ENCODE peak calls at places on chromosome 11, in nine cellular contexts. C is fibroblast of lung, A is AG04450, L is NB4, P is esophagus squamous epithelium, I is A549, O is left ventricle myocardium inferior, X is kidney, U is fibroblast of mammary gland. T is an unnamed sample.

GRCh38 chr11:15750535-15751297 is 605.6 kb downstream of the SOX6 start:
- DNase-seq in X (no peak), I (no peak), C (no peak), O (no peak), U (no peak), A (no peak), L (no peak), P (no peak), T (no peak)

GRCh38 chr11:88292156-88292844 is 45.2 kb downstream of the CTSC start:
- DNase-seq in L (no peak), A (no peak), C (peak), X (no peak), P (no peak), I (peak), U (peak), O (no peak), T (peak)

GRCh38 chr11:442611-443081 is 835 bp upstream of the ANO9 start:
- DNase-seq in C (no peak), P (no peak), L (no peak), I (no peak), A (no peak), X (peak), O (no peak), U (no peak), T (no peak)

GRCh38 chr11:94023856-94024255 is 2.7 kb downstream of the HEPHL1 start:
- DNase-seq in P (no peak), A (no peak), U (no peak), O (no peak), X (no peak), L (no peak), C (no peak), I (no peak), T (no peak)

GRCh38 chr11:76228122-76229000 is 22.1 kb upstream of the WNT11 start:
- DNase-seq in A (no peak), L (no peak), P (no peak), O (no peak), X (peak), U (no peak), C (no peak), I (no peak), T (no peak)

GRCh38 chr11:93145381-93145780 is 52.4 kb downstream of the SLC36A4 start:
- DNase-seq in C (no peak), X (no peak), A (no peak), L (no peak), P (no peak), I (no peak), U (no peak), O (no peak), T (no peak)

GRCh38 chr11:14544611-14545010 is 24.4 kb upstream of the PSMA1 start:
- DNase-seq in P (no peak), L (peak), A (no peak), C (no peak), U (peak), X (no peak), O (no peak), I (no peak), T (peak)

GRCh38 chr11:115503083-115503885 is 931 bp downstream of the CADM1 start:
- DNase-seq in L (no peak), C (peak), U (no peak), P (no peak), I (peak), A (no peak), O (peak), X (peak), T (peak)

GRCh38 chr11:86365566-86365965 is 9.1 kb upstream of the CCDC81 start:
- DNase-seq in U (peak), P (no peak), X (no peak), C (no peak), L (no peak), A (peak), O (no peak), I (no peak), T (peak)

GRCh38 chr11:133894956-133895549 is 49.7 kb upstream of the SPATA19 start:
- DNase-seq in C (peak), O (no peak), X (no peak), A (no peak), I (no peak), U (no peak), P (no peak), L (no peak), T (no peak)

GRCh38 chr11:111361874-111362273 is 17.2 kb downstream of the POU2AF1 start:
- DNase-seq in L (no peak), X (peak), C (no peak), P (no peak), A (no peak), U (no peak), I (no peak), O (no peak), T (no peak)

DNA sequence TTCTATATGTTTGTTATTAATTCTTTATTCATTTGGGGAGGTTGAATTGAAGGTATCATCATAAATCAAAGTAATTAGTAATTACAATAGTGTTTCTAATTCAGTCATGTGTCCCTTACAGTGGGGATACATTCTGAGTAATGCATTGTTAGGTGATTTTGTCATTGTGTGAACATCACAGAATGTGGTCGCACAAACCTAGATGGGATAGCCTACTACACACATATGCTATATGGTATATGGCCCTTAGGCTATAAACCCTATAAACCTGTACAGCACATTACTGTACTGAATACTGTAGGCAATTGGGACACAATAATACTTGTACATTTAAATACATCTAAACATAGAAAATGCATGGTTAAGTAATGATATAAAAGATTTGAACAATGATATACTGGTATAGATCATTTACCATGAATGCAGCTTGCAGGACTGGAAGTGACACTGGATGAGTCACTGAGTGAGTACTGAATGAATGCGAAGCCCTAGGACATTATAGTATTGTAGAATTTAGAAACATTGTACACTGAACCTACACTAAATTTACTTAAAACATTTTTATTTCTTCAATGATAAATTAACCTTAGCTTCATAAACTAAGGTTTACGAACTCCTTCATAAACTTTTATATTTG is 936.2 kb upstream of the CHORDC1 start:
- DNase-seq in O (no peak), U (peak), P (no peak), A (no peak), L (no peak), I (no peak), C (peak), X (no peak), T (peak)
- TF ChIP-seq CTCF in O (no peak), U (no peak), P (no peak), A (no peak), L (no peak), I (no peak), C (no peak), X (no peak), T (no peak)

GRCh38 chr11:2489103-2489502 is 44.3 kb downstream of the KCNQ1 start:
- DNase-seq in X (no peak), C (no peak), U (no peak), O (no peak), A (no peak), P (no peak), L (no peak), I (no peak), T (no peak)
- H3K4me3 ChIP-seq in X (no peak), C (no peak), U (no peak), O (no peak), A (no peak), P (no peak), L (no peak), I (no peak), T (no peak)

DNA sequence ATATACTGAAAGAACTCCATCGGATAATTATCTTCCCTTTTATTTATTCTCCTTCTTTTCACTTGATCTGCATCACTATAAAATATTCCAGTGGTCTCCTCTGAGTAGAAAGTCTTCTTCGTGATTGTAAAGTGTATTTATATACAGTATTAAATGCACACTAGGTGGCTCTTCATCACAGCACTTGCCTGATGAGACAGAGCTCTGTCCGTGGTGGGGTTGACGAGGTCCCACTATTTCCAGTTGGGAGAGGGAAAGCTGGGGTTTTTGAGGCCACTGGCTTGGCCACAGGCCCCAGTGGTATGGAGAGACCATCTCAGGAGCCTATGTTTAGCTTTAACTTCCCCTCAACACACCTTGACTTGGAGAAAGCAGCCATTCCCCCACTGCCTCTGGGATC is 31.6 kb upstream of the ZBTB16 start:
- DNase-seq in P (no peak), U (peak), O (no peak), C (no peak), L (no peak), X (no peak), I (no peak), A (no peak), T (no peak)
- TF ChIP-seq CTCF in P (no peak), U (peak), O (peak), C (peak), L (no peak), X (peak), I (no peak), A (no peak), T (no peak)

GRCh38 chr11:60280412-60280811 is at the start of gene MS4A4A:
- DNase-seq in U (no peak), C (no peak), A (no peak), X (no peak), L (peak), O (no peak), I (no peak), P (no peak), T (no peak)

GRCh38 chr11:60282291-60282690 is 1.8 kb downstream of the MS4A4A start:
- DNase-seq in U (no peak), A (no peak), I (no peak), P (no peak), X (no peak), O (no peak), L (no peak), C (no peak), T (no peak)

GRCh38 chr11:60281482-60281881 is 1.0 kb downstream of the MS4A4A start:
- DNase-seq in O (no peak), U (no peak), X (no peak), L (no peak), P (no peak), I (no peak), A (no peak), C (no peak), T (no peak)
- H3K4me3 ChIP-seq in O (peak), U (no peak), X (no peak), L (no peak), P (no peak), I (no peak), A (no peak), C (no peak), T (no peak)

GRCh38 chr11:17502630-17503029 is 26.0 kb upstream of the ABCC8 start:
- DNase-seq in O (no peak), C (no peak), P (no peak), X (peak), U (no peak), A (no peak), L (no peak), I (no peak), T (no peak)

GRCh38 chr11:17496406-17496805 is 19.8 kb upstream of the ABCC8 start:
- DNase-seq in L (no peak), O (no peak), C (no peak), U (peak), I (no peak), P (no peak), X (peak), A (no peak), T (peak)

GRCh38 chr11:17500673-17501072 is 24.0 kb upstream of the ABCC8 start:
- DNase-seq in A (no peak), X (peak), P (no peak), L (no peak), O (no peak), C (no peak), U (no peak), I (no peak), T (no peak)

GRCh38 chr11:17498058-17498457 is 21.4 kb upstream of the ABCC8 start:
- DNase-seq in U (no peak), C (no peak), A (no peak), I (no peak), L (peak), O (no peak), X (peak), P (no peak), T (no peak)

DNA sequence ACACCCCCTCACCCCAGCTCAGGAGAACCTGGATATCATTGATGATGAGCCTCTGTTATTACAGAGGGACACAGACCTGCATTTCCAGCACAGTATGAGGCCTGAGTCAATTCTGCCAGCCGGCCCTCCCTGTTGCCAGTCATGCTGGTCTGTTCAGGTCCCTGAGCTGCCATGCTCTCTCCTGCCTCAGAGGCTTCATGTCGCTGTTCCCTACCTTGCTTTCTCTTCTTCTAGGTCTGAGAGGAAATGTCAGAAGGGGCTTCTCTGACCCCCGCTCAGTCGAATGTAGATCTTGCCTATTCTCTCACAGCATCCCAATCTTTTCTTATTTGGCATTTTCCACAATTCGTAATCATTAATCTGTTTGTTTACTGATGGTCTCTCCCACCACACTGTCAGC is 21.8 kb upstream of the ABCC8 start:
- DNase-seq in L (peak), I (no peak), O (no peak), A (no peak), P (no peak), X (peak), C (no peak), U (no peak), T (peak)
- TF ChIP-seq CTCF in L (no peak), I (no peak), O (no peak), A (peak), P (peak), X (no peak), C (peak), U (no peak), T (peak)